ENCODE peak calls at places on chromosomes 4 and X, in eight cellular contexts. L is mucosa of descending colon; I is cardiac muscle cell; Z is upper lobe of right lung; C is thoracic aorta; S is naive thymus-derived CD4-positive, alpha-beta T cell; P is choroid plexus epithelial cell; A is ovary. V is an unnamed sample.

GRCh38 chrX:56764975-56765791 is 36.1 kb downstream of the NBDY start:
- DNase-seq in L (no peak), I (no peak), Z (peak), C (no peak), S (peak), P (no peak), A (no peak), V (no peak)

GRCh38 chr4:124167602-124168001 is 544.9 kb downstream of the ANKRD50 start:
- DNase-seq in L (no peak), I (no peak), Z (no peak), C (no peak), S (no peak), P (no peak), A (no peak), V (no peak)

GRCh38 chr4:185282968-185283367 is 73.6 kb downstream of the SNX25 start:
- DNase-seq in L (no peak), I (no peak), Z (no peak), C (no peak), S (no peak), P (peak), A (no peak), V (no peak)

GRCh38 chr4:109723110-109723509 is 6.8 kb downstream of the PLA2G12A start:
- DNase-seq in L (no peak), I (no peak), Z (no peak), C (no peak), S (no peak), P (no peak), A (no peak), V (no peak)

GRCh38 chr4:94516067-94516466 is 64.3 kb downstream of the PDLIM5 start:
- DNase-seq in L (no peak), I (no peak), Z (no peak), C (no peak), S (no peak), P (peak), A (no peak), V (peak)

GRCh38 chrX:71911731-71912050 is 1.0 kb downstream of the NHSL2 start:
- DNase-seq in L (no peak), I (peak), Z (no peak), C (no peak), S (no peak), P (no peak), A (peak), V (no peak)

GRCh38 chr4:123446791-123447474 is 50.3 kb downstream of the SPRY1 start:
- DNase-seq in L (no peak), I (peak), Z (no peak), C (no peak), S (no peak), P (no peak), A (no peak), V (no peak)

GRCh38 chrX:39519213-39519544 is 578.6 kb downstream of the BCOR start:
- DNase-seq in L (no peak), I (peak), Z (no peak), C (no peak), S (no peak), P (peak), A (no peak), V (no peak)

GRCh38 chrX:38636949-38637819 is 75.8 kb downstream of the TSPAN7 start:
- DNase-seq in L (no peak), I (no peak), Z (no peak), C (no peak), S (no peak), P (peak), A (no peak), V (no peak)

GRCh38 chrX:1807301-1807731 is 192.5 kb downstream of the ASMT start:
- DNase-seq in L (no peak), I (peak), Z (no peak), C (no peak), S (no peak), P (peak), A (no peak), V (peak)

GRCh38 chr4:139015948-139016451 is 419 bp downstream of the NOCT start:
- DNase-seq in L (no peak), I (peak), Z (peak), C (no peak), S (no peak), P (peak), A (no peak), V (no peak)

GRCh38 chr4:132737344-132737743 is 411.8 kb upstream of the PCDH10 start:
- DNase-seq in L (no peak), I (peak), Z (no peak), C (no peak), S (no peak), P (no peak), A (no peak), V (no peak)

GRCh38 chrX:21658152-21658737 is at the start of gene KLHL34:
- DNase-seq in L (peak), I (peak), Z (no peak), C (no peak), S (peak), P (no peak), A (no peak), V (no peak)

GRCh38 chrX:21659320-21659719 is 1.2 kb upstream of the KLHL34 start:
- DNase-seq in L (no peak), I (no peak), Z (no peak), C (no peak), S (no peak), P (no peak), A (no peak), V (no peak)

GRCh38 chrX:21656587-21657317 is 1.4 kb downstream of the KLHL34 start:
- DNase-seq in L (no peak), I (no peak), Z (no peak), C (no peak), S (no peak), P (no peak), A (no peak), V (no peak)

GRCh38 chrX:21657318-21658151 is 595 bp downstream of the KLHL34 start:
- DNase-seq in L (no peak), I (no peak), Z (peak), C (no peak), S (peak), P (no peak), A (no peak), V (no peak)

DNA sequence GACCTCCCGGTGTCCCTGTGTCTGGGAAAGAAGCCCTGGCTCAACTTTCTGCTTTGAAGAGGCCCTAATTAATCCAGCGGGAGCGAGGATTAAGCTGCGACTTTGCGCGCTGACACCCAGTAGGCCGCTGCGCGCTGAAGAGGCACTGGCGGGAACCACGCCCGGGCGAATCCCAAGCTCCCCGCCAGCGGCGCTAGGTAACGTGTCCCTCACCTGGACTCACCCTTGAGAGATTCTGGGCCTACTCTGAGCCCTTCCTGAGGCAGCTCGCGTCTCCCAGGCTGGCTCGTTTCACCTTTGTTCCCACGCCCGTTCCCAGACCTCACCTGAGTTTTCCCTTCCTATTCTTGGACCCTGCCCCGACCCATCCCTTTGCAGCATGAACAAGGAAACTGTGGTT is 616 bp upstream of the KLHL34 start:
- DNase-seq in L (peak), I (no peak), Z (no peak), C (no peak), S (no peak), P (no peak), A (no peak), V (no peak)
- H3K4me3 ChIP-seq in L (no peak), I (peak), Z (no peak), C (peak), S (peak), P (no peak), A (no peak), V (peak)

GRCh38 chrX:54977387-54977786 is 16.6 kb downstream of the PFKFB1 start:
- DNase-seq in L (no peak), I (no peak), Z (no peak), C (no peak), S (no peak), P (no peak), A (no peak), V (no peak)
- H3K4me3 ChIP-seq in L (no peak), I (no peak), Z (no peak), C (no peak), S (no peak), P (no peak), A (no peak), V (no peak)

DNA sequence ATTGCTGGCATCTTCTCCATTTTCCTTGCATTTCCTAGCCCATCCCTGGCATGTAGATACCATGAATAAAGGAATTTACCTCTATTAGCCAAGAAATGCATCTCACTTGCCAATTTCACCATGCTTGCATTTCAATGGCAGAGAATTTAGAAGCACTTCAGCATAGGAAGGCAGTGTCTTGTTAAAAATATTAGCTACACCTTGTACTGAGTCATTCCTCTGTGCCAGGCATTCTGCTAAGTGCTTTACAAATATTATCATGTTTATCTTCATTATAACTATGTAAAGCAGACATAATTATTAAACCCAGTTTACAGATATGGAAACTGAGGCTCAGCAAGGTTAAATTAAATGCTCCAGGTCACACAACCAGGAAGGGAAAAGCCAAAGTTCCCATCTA is 138.2 kb downstream of the NPNT start:
- DNase-seq in L (no peak), I (no peak), Z (no peak), C (no peak), S (no peak), P (no peak), A (no peak), V (no peak)
- H3K4me3 ChIP-seq in L (no peak), I (no peak), Z (no peak), C (no peak), S (no peak), P (no peak), A (no peak), V (no peak)

DNA sequence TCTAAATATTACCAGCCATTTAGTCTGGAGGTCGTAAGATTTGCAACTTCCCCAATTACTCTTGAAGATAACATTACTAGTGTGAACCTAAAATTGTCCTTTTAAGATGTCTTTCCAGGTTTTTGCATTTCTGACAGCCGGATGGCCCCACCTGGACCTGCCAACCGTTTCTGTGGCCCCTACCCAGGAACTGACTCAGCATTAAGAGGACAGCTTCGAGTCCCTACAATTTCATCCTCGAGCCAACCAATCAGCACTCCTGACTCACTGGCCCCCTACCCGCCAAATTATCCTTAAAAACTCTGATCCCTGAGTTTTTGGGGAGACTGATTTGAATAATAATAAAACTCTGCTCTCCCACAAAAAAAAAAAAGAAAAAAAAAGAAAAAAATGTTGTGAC is 112.0 kb downstream of the SCLT1 start:
- DNase-seq in L (no peak), I (no peak), Z (no peak), C (no peak), S (no peak), P (no peak), A (no peak), V (no peak)
- H3K4me3 ChIP-seq in L (no peak), I (no peak), Z (no peak), C (no peak), S (no peak), P (no peak), A (no peak), V (no peak)